ENCODE peak calls at places on chromosome 20, in ten cellular contexts. J is effector memory CD4-positive, alpha-beta T cell; G is T-helper 1 cell; F is IMR-90; I is GDM1; V is choroid plexus epithelial cell; Q is breast epithelium; H is RCC 7860; W is HCT116; P is left ventricle myocardium inferior. K is an unnamed sample.

GRCh38 chr20:36575066-36575743 is 1.8 kb downstream of the TGIF2 start:
- DNase-seq in J (no peak), G (no peak), F (peak), I (no peak), V (peak), Q (peak), H (peak), W (no peak), P (peak), K (no peak)

GRCh38 chr20:15823718-15824117 is 749.5 kb downstream of the KIF16B start:
- DNase-seq in J (no peak), G (no peak), F (no peak), I (no peak), V (no peak), Q (no peak), H (no peak), W (no peak), P (no peak), K (no peak)

GRCh38 chr20:49870261-49870660 is 45.1 kb downstream of the SPATA2 start:
- DNase-seq in J (no peak), G (no peak), F (no peak), I (no peak), V (no peak), Q (no peak), H (no peak), W (no peak), P (no peak), K (no peak)

GRCh38 chr20:46013826-46014516 is 5.3 kb downstream of the MMP9 start:
- DNase-seq in J (peak), G (peak), F (peak), I (no peak), V (peak), Q (no peak), H (peak), W (peak), P (no peak), K (peak)

GRCh38 chr20:32089637-32090330 is 19.7 kb upstream of the TM9SF4 start:
- DNase-seq in J (no peak), G (no peak), F (no peak), I (no peak), V (no peak), Q (no peak), H (no peak), W (no peak), P (no peak), K (no peak)

GRCh38 chr20:49170714-49171113 is 17.4 kb downstream of the STAU1 start:
- DNase-seq in J (no peak), G (no peak), F (no peak), I (no peak), V (no peak), Q (no peak), H (no peak), W (no peak), P (no peak), K (no peak)

GRCh38 chr20:46093531-46093930 is 3.8 kb upstream of the NCOA5 start:
- DNase-seq in J (no peak), G (no peak), F (no peak), I (no peak), V (no peak), Q (no peak), H (no peak), W (no peak), P (no peak), K (no peak)

GRCh38 chr20:19975901-19976300 is 41.3 kb upstream of the NAA20 start:
- DNase-seq in J (no peak), G (no peak), F (no peak), I (no peak), V (peak), Q (no peak), H (peak), W (no peak), P (no peak), K (no peak)

GRCh38 chr20:57433658-57434389 is 42.6 kb downstream of the RBM38 start:
- DNase-seq in J (no peak), G (no peak), F (no peak), I (no peak), V (no peak), Q (no peak), H (no peak), W (no peak), P (no peak), K (peak)